ENCODE peak calls at places on chromosomes 12 and 14, in six cellular contexts. S is GM23248, K is HCT116, E is OCI-LY7, Q is PC-3, B is GM23338. I is an unnamed sample.

GRCh38 chr12:46430340-46430948 is 57.9 kb upstream of the SLC38A2 start:
- DNase-seq in B (peak), K (peak), Q (peak), S (peak), E (no peak), I (no peak)

GRCh38 chr14:22471545-22472121 is 117.4 kb downstream of the DAD1 start:
- DNase-seq in B (peak), K (peak), E (peak), S (no peak), Q (peak), I (peak)

GRCh38 chr12:96130396-96131059 is 63.6 kb upstream of the ELK3 start:
- DNase-seq in E (no peak), K (no peak), S (no peak), Q (no peak), B (peak), I (no peak)

GRCh38 chr12:115461401-115461800 is 777.4 kb upstream of the TBX3 start:
- DNase-seq in K (no peak), B (no peak), S (no peak), E (no peak), Q (no peak), I (no peak)

GRCh38 chr14:99817331-99817730 is 24.1 kb downstream of the EML1 start:
- DNase-seq in Q (no peak), E (no peak), K (no peak), B (no peak), S (no peak), I (no peak)

GRCh38 chr14:95300002-95300696 is 19.6 kb downstream of the CLMN start:
- DNase-seq in K (no peak), S (no peak), E (peak), B (no peak), Q (no peak), I (no peak)

GRCh38 chr12:98799411-98799810 is 154.3 kb downstream of the APAF1 start:
- DNase-seq in K (peak), S (no peak), Q (peak), B (peak), E (no peak), I (no peak)

GRCh38 chr12:111685322-111685810 is 390 bp downstream of the BRAP start:
- DNase-seq in E (peak), K (no peak), Q (peak), S (no peak), B (no peak), I (no peak)

GRCh38 chr14:76832503-76832988 is 6.3 kb downstream of the LRRC74A start:
- DNase-seq in B (no peak), Q (no peak), S (no peak), E (no peak), K (no peak), I (no peak)

GRCh38 chr14:94342334-94342934 is 19.3 kb upstream of the SERPINA6 start:
- DNase-seq in Q (peak), S (peak), K (peak), E (no peak), B (no peak), I (no peak)

GRCh38 chr14:53430870-53431269 is 277.7 kb upstream of the DDHD1 start:
- DNase-seq in S (no peak), B (no peak), Q (peak), K (no peak), E (no peak), I (no peak)

GRCh38 chr14:75654127-75654732 is 6.4 kb downstream of the ERG28 start:
- DNase-seq in Q (peak), S (peak), K (peak), B (peak), E (peak), I (peak)

GRCh38 chr12:80979821-80980220 is 42.1 kb upstream of the LIN7A start:
- DNase-seq in E (no peak), S (no peak), B (no peak), Q (no peak), K (no peak), I (no peak)

GRCh38 chr12:24803406-24804245 is 145.3 kb downstream of the BCAT1 start:
- DNase-seq in S (no peak), E (no peak), K (no peak), Q (no peak), B (no peak), I (no peak)

GRCh38 chr12:24810378-24810777 is 138.5 kb downstream of the BCAT1 start:
- DNase-seq in Q (no peak), E (no peak), B (no peak), K (no peak), S (no peak), I (no peak)

GRCh38 chr12:24814379-24815086 is 134.4 kb downstream of the BCAT1 start:
- DNase-seq in E (peak), B (no peak), K (no peak), Q (no peak), S (no peak), I (no peak)

DNA sequence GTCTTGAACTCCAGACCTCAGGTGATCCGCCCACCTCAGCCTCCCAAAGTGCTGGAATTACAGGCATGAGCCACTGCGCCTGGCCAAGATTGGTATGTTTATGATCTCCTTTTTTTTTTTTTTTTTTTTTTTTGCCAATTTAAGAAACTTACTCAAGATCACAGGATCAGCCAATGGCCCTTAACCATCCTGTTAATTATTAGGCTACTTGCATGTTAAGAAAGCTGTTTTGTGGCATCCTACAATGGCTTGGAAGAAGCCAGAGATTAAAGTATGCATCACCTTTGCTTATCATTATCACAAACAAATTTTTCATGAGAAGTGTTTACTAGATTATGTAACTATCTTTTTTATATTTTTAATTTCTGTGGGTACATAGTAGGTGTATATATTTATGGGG is 140.2 kb downstream of the BCAT1 start:
- DNase-seq in K (no peak), B (no peak), E (no peak), S (no peak), Q (no peak), I (no peak)
- TF ChIP-seq EZH2phosphoT487 in K (no peak), B (no peak), E (no peak), S (no peak), Q (no peak), I (no peak)

GRCh38 chr12:92605621-92606170 is 97.1 kb upstream of the PLEKHG7 start:
- DNase-seq in K (no peak), Q (no peak), B (no peak), E (no peak), S (peak), I (no peak)

GRCh38 chr12:92604786-92605185 is 98.0 kb upstream of the PLEKHG7 start:
- DNase-seq in B (no peak), K (no peak), S (no peak), Q (no peak), E (no peak), I (no peak)

GRCh38 chr12:92612611-92613010 is 90.2 kb upstream of the PLEKHG7 start:
- DNase-seq in Q (no peak), S (no peak), K (no peak), E (no peak), B (no peak), I (no peak)

GRCh38 chr12:92606956-92607355 is 95.8 kb upstream of the PLEKHG7 start:
- DNase-seq in E (no peak), S (no peak), Q (no peak), B (peak), K (no peak), I (no peak)

DNA sequence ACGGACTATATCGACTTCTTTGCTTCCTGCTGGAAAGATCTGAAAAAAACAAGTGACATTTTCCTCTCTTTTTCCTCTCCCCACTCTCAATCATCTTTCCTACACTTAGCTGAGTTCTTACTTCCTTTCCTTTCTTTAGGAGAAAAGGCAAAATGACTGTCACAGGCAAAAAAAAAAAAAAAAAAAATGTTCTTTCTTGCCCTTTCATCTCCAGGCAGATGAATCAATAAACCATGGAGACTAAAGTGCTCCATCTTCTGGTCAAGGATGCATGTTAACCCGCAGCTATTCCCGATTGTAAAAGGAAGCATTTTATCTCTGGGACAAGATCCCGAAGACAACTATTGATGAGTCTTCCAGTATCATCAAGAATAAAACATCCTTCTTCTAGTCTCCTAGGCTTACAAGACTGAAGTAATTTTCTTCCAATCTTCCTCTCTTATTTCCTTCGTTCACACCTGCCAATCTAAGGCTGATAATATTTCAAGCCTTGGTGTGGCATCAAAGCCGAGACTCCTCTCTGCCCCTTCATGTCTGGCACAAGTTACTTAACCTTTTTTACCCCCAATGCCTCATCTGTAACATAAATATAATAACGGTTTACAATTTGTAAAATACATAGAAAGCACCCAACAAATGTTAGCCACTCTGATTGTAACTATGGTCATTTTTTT is 94.2 kb upstream of the PLEKHG7 start:
- DNase-seq in Q (peak), S (peak), B (peak), E (peak), K (peak), I (peak)
- TF ChIP-seq EZH2phosphoT487 in Q (no peak), S (no peak), B (no peak), E (no peak), K (no peak), I (no peak)

DNA sequence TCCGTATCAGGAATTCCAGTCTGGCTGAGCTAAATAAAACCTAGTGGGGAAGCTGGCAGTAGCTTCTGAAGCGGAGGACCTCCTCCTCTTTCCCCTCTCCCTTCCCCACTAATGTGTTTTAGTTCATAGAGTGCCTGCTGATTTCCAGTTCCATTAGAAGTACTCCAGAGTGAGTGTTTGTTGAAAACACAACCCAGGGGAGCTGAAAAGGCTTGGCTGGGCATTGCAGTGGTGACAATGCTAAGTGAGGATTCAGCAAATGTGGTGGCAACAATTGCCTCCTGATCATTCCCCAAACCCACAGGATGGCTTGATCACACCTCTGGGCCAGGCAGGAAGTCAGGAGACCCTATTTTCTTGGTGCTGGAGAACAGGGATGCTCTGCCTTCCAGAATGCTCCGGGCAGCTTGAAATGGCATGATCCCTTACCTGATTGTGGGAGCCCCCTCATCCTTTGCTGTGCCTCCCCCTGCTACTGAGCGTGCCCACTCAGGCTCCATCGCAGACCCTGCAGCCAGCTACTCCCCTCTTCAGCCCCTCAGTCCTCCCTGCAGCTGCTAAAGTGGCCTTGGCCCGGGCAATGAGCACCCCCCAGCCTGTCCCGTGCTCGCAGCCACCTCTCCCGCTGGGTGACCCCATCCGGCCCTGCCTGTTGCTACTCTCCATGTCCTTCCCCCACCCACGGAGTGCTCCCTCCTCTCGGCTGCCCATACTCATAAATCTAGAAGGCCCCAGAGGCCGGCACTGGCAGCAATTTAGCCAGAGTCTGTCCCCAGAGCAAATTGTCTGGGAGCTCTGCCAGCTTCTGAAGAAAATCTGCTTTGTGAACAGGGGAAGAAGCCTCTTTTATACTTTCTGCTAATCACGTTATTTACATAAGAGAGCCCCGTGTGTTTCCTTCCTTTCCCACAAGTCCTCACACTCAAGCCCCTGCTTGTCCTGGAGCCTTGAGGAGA is 143.9 kb upstream of the FRMD6 start:
- DNase-seq in K (no peak), Q (no peak), E (no peak), B (no peak), S (peak), I (peak)
- TF ChIP-seq EZH2phosphoT487 in K (no peak), Q (no peak), E (no peak), B (no peak), S (no peak), I (no peak)

GRCh38 chr12:76670776-76671175 is 93.1 kb upstream of the ZDHHC17 start:
- DNase-seq in S (peak), E (no peak), B (no peak), Q (peak), K (no peak), I (no peak)
- TF ChIP-seq EZH2phosphoT487 in S (no peak), E (no peak), B (no peak), Q (no peak), K (no peak), I (no peak)

GRCh38 chr12:48003226-48004038 is 844 bp downstream of the COL2A1 start:
- DNase-seq in S (peak), E (no peak), K (no peak), Q (peak), B (peak), I (peak)

GRCh38 chr12:48004941-48005749 is 869 bp upstream of the COL2A1 start:
- DNase-seq in E (no peak), B (peak), S (no peak), Q (no peak), K (no peak), I (peak)

GRCh38 chr12:48005750-48006021 is 1.4 kb upstream of the COL2A1 start:
- DNase-seq in S (no peak), E (no peak), Q (no peak), K (no peak), B (no peak), I (no peak)

GRCh38 chr12:48002773-48003218 is 1.5 kb downstream of the COL2A1 start:
- DNase-seq in E (no peak), S (peak), B (peak), K (no peak), Q (peak), I (peak)

DNA sequence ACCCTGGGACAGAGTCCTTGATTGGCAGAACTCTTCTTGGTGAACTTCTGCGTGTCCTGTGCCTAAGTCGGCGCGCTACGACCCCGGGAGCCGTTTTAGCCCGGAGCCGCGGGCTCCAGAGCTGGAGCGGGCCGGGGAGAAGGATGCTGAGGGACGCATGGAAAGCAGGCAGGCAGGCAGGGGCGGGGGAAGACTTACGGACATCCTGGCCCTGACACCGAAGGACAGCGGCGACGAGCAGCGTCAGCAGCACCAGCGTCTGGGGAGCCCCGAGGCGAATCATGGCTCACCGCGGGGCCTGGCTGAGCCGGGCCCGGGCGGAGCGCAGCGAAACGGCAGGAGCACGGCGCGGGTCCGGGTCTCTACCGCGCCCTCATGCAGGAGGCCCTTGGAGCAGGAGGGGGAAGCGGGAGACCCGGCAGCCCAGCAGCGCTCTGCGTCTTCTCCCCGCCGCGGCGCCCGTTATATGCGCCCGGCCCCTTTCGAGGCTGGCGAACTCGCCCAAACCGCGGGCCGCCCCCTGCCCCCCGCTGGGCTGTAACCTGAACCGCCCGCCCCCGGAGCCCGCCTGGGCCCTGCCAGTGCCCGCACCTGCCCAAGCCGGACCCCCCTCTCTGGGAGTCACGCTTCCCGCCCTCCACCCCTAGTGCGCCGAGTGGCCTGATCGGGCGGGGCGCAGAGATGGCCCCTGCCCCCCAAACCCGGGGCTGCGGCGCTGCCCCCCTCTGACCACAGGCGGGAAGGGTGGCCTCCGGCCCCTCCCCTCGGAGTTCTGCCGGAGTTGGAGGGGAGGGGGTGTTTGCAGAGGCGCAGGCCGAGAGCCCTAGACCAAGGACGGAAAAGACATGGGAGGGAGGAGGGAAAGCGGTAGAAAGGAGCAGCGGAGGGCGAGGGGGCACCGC is at the start of gene COL2A1:
- DNase-seq in E (no peak), Q (peak), B (peak), S (peak), K (no peak), I (peak)
- TF ChIP-seq EZH2phosphoT487 in E (no peak), Q (peak), B (peak), S (peak), K (no peak), I (no peak)

GRCh38 chr12:12612403-12612802 is 727 bp downstream of the CREBL2 start:
- DNase-seq in B (peak), S (peak), Q (peak), K (no peak), E (peak), I (peak)
- TF ChIP-seq EZH2phosphoT487 in B (no peak), S (no peak), Q (no peak), K (no peak), E (no peak), I (no peak)

DNA sequence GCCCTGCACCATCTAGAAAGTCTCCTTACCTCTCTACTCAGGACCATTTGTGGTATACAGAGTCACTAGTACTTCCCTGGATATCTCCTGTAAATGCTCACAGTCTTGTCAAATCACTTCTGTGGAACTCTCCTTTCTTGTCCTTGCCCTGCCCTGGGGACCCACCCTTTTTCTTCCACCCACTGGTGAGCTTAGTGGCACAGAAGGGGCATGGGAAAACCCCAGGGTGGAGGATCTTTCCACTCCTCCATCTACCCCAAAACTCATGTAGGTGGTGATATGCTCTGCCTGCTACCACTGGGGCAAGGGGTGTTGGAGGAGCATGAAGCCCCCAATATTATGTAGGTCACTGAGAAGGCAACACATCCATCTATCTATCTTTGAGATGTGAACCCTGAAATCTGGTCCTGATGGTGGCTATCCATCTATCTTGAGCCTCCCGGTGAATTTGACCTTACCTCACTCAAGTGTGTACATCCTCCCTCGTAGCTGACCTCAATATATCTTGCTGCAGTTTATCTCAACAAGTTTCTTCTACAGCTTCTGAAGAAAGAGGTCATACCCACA is 943 bp downstream of the TESPA1 start:
- DNase-seq in E (no peak), S (no peak), K (no peak), Q (no peak), B (no peak), I (no peak)
- TF ChIP-seq EZH2phosphoT487 in E (no peak), S (no peak), K (no peak), Q (no peak), B (no peak), I (no peak)

GRCh38 chr12:109717390-109718357 is 4.0 kb downstream of the FAM222A start:
- DNase-seq in S (no peak), Q (no peak), E (no peak), K (no peak), B (no peak), I (no peak)

GRCh38 chr12:109716092-109716479 is 2.5 kb downstream of the FAM222A start:
- DNase-seq in Q (no peak), K (no peak), E (no peak), B (no peak), S (no peak), I (no peak)

GRCh38 chr12:109718390-109718789 is 4.8 kb downstream of the FAM222A start:
- DNase-seq in B (peak), S (no peak), E (no peak), K (no peak), Q (no peak), I (peak)

GRCh38 chr12:109715310-109716091 is 1.9 kb downstream of the FAM222A start:
- DNase-seq in E (no peak), B (peak), K (no peak), S (peak), Q (no peak), I (peak)

DNA sequence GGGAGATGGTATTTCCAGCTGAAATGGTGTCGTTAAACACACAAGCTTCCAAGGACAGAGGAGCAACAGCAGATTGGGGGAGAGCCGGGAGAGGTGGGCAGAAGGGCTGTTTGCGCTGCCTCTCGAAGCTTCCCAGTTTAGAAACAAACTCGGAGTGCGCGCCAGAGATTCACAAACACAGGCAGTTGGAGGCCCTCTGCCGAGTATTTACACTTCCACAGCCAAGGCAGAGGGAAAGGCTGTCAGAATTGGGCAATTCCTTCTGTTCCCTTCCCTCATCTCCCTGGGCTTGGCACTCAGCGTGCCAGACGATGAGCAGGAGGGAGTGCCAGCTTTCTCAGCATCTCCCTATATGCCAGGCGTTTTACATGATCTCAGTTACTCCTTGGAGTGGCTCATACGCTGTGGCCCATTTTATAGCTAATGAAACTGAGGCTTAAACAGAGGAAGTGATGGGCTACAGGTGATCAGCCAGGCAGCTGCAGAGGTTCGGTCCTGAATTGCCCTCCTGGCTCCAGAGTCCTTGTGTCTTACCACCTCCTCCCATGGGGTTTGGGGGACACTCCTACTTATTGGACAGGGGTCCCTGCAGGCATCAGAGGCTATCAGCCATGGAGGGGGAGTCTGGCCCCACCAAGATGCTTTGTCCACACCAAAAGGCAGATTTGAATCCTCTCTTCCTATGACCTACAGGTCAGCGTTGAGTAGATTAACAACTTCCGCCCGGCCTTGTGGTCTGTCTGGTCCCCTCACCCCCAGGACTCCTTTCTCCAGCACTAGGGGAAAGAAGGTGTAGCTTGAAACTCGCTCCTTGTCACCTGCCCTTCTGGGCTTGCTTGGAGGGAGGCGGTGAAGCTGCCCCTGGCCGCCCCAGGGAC is 3.1 kb downstream of the FAM222A start:
- DNase-seq in S (peak), K (no peak), E (no peak), B (no peak), Q (no peak), I (no peak)
- TF ChIP-seq EZH2phosphoT487 in S (no peak), K (no peak), E (no peak), B (no peak), Q (no peak), I (no peak)